ENCODE peak calls at places on chromosomes 16 and 17, in five cellular contexts. One of them, this sample, is unnamed.
A peak's percentile ranks its signal among the peaks of the same experiment; 100 is the strongest.

GRCh38 chr16:89945654-89946053 is 2.9 kb upstream of the DEF8 start:
- DNase-seq in mesenchymal stem cell: no peak
- DNase-seq in H9: no peak
- DNase-seq in IMR-90: no peak
- DNase-seq in neuronal stem cell: no peak
- DNase-seq in this sample: no peak

GRCh38 chr16:10662212-10662611 is 32.5 kb downstream of the TEKT5 start:
- DNase-seq in neuronal stem cell: no peak
- DNase-seq in H9: no peak
- DNase-seq in IMR-90: no peak
- DNase-seq in mesenchymal stem cell: no peak
- DNase-seq in this sample: no peak

GRCh38 chr16:30748634-30749445 is 615 bp downstream of the PHKG2 start:
- DNase-seq in neuronal stem cell: peak; percentile 17
- DNase-seq in IMR-90: peak; percentile 52
- DNase-seq in mesenchymal stem cell: peak; percentile 61
- DNase-seq in H9: peak; percentile 57
- DNase-seq in this sample: peak; percentile 57

GRCh38 chr16:54174750-54175149 is 111.8 kb downstream of the IRX3 start:
- DNase-seq in H9: no peak
- DNase-seq in mesenchymal stem cell: no peak
- DNase-seq in neuronal stem cell: no peak
- DNase-seq in IMR-90: no peak
- DNase-seq in this sample: no peak

GRCh38 chr17:4318596-4318995 is 47.9 kb downstream of the UBE2G1 start:
- DNase-seq in neuronal stem cell: no peak
- DNase-seq in H9: no peak
- DNase-seq in mesenchymal stem cell: no peak
- DNase-seq in IMR-90: peak; percentile 51
- DNase-seq in this sample: no peak

GRCh38 chr16:25140459-25140858 is 28.9 kb downstream of the LCMT1 start:
- DNase-seq in neuronal stem cell: no peak
- DNase-seq in mesenchymal stem cell: no peak
- DNase-seq in H9: no peak
- DNase-seq in IMR-90: peak; percentile 14
- DNase-seq in this sample: peak; percentile 71

GRCh38 chr16:11632455-11632921 is 35.8 kb upstream of the SNN start:
- DNase-seq in mesenchymal stem cell: peak; percentile 89
- DNase-seq in neuronal stem cell: peak; percentile 51
- DNase-seq in H9: no peak
- DNase-seq in IMR-90: peak; percentile 93
- DNase-seq in this sample: peak; percentile 89

GRCh38 chr16:58332997-58333700 is 38.3 kb upstream of the PRSS54 start:
- DNase-seq in neuronal stem cell: peak; percentile 57
- DNase-seq in mesenchymal stem cell: no peak
- DNase-seq in H9: peak; percentile 83
- DNase-seq in IMR-90: no peak
- DNase-seq in this sample: no peak

GRCh38 chr16:89187337-89188063 is 12.8 kb downstream of the SLC22A31 start:
- DNase-seq in IMR-90: no peak
- DNase-seq in mesenchymal stem cell: peak; percentile 45
- DNase-seq in H9: no peak
- DNase-seq in neuronal stem cell: no peak
- DNase-seq in this sample: no peak

GRCh38 chr16:11180489-11180888 is 75.5 kb downstream of the SOCS1 start:
- DNase-seq in neuronal stem cell: no peak
- DNase-seq in IMR-90: no peak
- DNase-seq in mesenchymal stem cell: no peak
- DNase-seq in H9: no peak
- DNase-seq in this sample: no peak

GRCh38 chr17:18960803-18961511 is 9.0 kb downstream of the SLC5A10 start:
- DNase-seq in neuronal stem cell: peak; percentile 79
- DNase-seq in mesenchymal stem cell: peak; percentile 63
- DNase-seq in H9: peak; percentile 91
- DNase-seq in IMR-90: peak; percentile 50
- DNase-seq in this sample: peak; percentile 73

GRCh38 chr17:51351090-51351489 is 90.7 kb downstream of the UTP18 start:
- DNase-seq in IMR-90: no peak
- DNase-seq in mesenchymal stem cell: no peak
- DNase-seq in neuronal stem cell: no peak
- DNase-seq in H9: no peak
- DNase-seq in this sample: no peak

GRCh38 chr17:22503322-22503899 is 811.1 kb downstream of the KCNJ18 start:
- DNase-seq in neuronal stem cell: no peak
- DNase-seq in H9: no peak
- DNase-seq in mesenchymal stem cell: no peak
- DNase-seq in IMR-90: no peak
- DNase-seq in this sample: no peak

GRCh38 chr16:67370686-67371085 is 22.6 kb downstream of the TPPP3 start:
- DNase-seq in neuronal stem cell: no peak
- DNase-seq in H9: no peak
- DNase-seq in IMR-90: no peak
- DNase-seq in mesenchymal stem cell: no peak
- DNase-seq in this sample: no peak

GRCh38 chr16:73610605-73611177 is 562.8 kb upstream of the ZFHX3 start:
- DNase-seq in neuronal stem cell: no peak
- DNase-seq in IMR-90: no peak
- DNase-seq in H9: no peak
- DNase-seq in mesenchymal stem cell: no peak
- DNase-seq in this sample: no peak

GRCh38 chr16:4890686-4891085 is 43.4 kb downstream of the UBN1 start:
- DNase-seq in neuronal stem cell: no peak
- DNase-seq in H9: no peak
- DNase-seq in IMR-90: no peak
- DNase-seq in mesenchymal stem cell: no peak
- DNase-seq in this sample: no peak

GRCh38 chr17:37359682-37360188 is 16.1 kb upstream of the C17orf78 start:
- DNase-seq in mesenchymal stem cell: no peak
- DNase-seq in neuronal stem cell: no peak
- DNase-seq in H9: no peak
- DNase-seq in IMR-90: peak; percentile 11
- DNase-seq in this sample: peak; percentile 43

GRCh38 chr17:17952691-17953090 is 19.5 kb downstream of the TOM1L2 start:
- DNase-seq in H9: peak; percentile 55
- DNase-seq in neuronal stem cell: no peak
- DNase-seq in IMR-90: no peak
- DNase-seq in mesenchymal stem cell: no peak
- DNase-seq in this sample: no peak

GRCh38 chr17:61770043-61770442 is 93.3 kb downstream of the BRIP1 start:
- DNase-seq in IMR-90: peak; percentile 70
- DNase-seq in H9: no peak
- DNase-seq in mesenchymal stem cell: peak; percentile 43
- DNase-seq in neuronal stem cell: no peak
- DNase-seq in this sample: peak; percentile 41

GRCh38 chr16:49049644-49050043 is 232.0 kb downstream of the CBLN1 start:
- DNase-seq in mesenchymal stem cell: no peak
- DNase-seq in H9: no peak
- DNase-seq in IMR-90: no peak
- DNase-seq in neuronal stem cell: no peak
- DNase-seq in this sample: no peak

GRCh38 chr17:44910231-44911106 is 4.8 kb downstream of the GFAP start:
- DNase-seq in H9: no peak
- DNase-seq in IMR-90: no peak
- DNase-seq in neuronal stem cell: no peak
- DNase-seq in mesenchymal stem cell: no peak
- DNase-seq in this sample: no peak

GRCh38 chr17:11204991-11205390 is 36.0 kb upstream of the SHISA6 start:
- DNase-seq in neuronal stem cell: no peak
- DNase-seq in H9: no peak
- DNase-seq in IMR-90: no peak
- DNase-seq in mesenchymal stem cell: no peak
- DNase-seq in this sample: no peak

GRCh38 chr17:18129041-18129502 is 20.5 kb downstream of the MYO15A start:
- DNase-seq in mesenchymal stem cell: peak; percentile 58
- DNase-seq in IMR-90: peak; percentile 68
- DNase-seq in neuronal stem cell: no peak
- DNase-seq in H9: no peak
- DNase-seq in this sample: no peak

GRCh38 chr17:78852709-78853111 is 12.1 kb upstream of the USP36 start:
- DNase-seq in mesenchymal stem cell: no peak
- DNase-seq in H9: peak; percentile 73
- DNase-seq in IMR-90: peak; percentile 64
- DNase-seq in neuronal stem cell: no peak
- DNase-seq in this sample: peak; percentile 67

GRCh38 chr17:68346448-68346847 is 55.2 kb downstream of the ARSG start:
- DNase-seq in neuronal stem cell: no peak
- DNase-seq in mesenchymal stem cell: no peak
- DNase-seq in H9: no peak
- DNase-seq in IMR-90: no peak
- DNase-seq in this sample: no peak

GRCh38 chr16:51151951-51152663 is 1.0 kb upstream of the SALL1 start:
- DNase-seq in neuronal stem cell: peak; percentile 97
- DNase-seq in mesenchymal stem cell: peak; percentile 96
- DNase-seq in IMR-90: peak; percentile 80
- DNase-seq in H9: peak; percentile 91
- DNase-seq in this sample: no peak

GRCh38 chr16:51154271-51155171 is 3.5 kb upstream of the SALL1 start:
- DNase-seq in mesenchymal stem cell: peak; percentile 66
- DNase-seq in IMR-90: no peak
- DNase-seq in neuronal stem cell: no peak
- DNase-seq in H9: peak; percentile 77
- DNase-seq in this sample: no peak

GRCh38 chr16:51155199-51155607 is 4.1 kb upstream of the SALL1 start:
- DNase-seq in IMR-90: no peak
- DNase-seq in neuronal stem cell: no peak
- DNase-seq in mesenchymal stem cell: peak; percentile 78
- DNase-seq in H9: peak; percentile 49
- DNase-seq in this sample: no peak

GRCh38 chr16:51152691-51153261 is 1.7 kb upstream of the SALL1 start:
- DNase-seq in IMR-90: peak; percentile 37
- DNase-seq in mesenchymal stem cell: peak; percentile 73
- DNase-seq in H9: no peak
- DNase-seq in neuronal stem cell: no peak
- DNase-seq in this sample: no peak

GRCh38 chr16:51153275-51153991 is 2.4 kb upstream of the SALL1 start:
- DNase-seq in neuronal stem cell: no peak
- DNase-seq in IMR-90: no peak
- DNase-seq in mesenchymal stem cell: peak; percentile 58
- DNase-seq in H9: peak; percentile 49
- DNase-seq in this sample: no peak
- H3K18ac ChIP-seq in neuronal stem cell: peak overlapping the region; percentile 98
- H3K18ac ChIP-seq in IMR-90: peak overlapping the region; percentile 66
- H3K18ac ChIP-seq in mesenchymal stem cell: peak overlapping the region; percentile 99
- H3K18ac ChIP-seq in H9: peak overlapping the region; percentile 47
- H3K18ac ChIP-seq in this sample: no peak overlapping the region

GRCh38 chr16:13300066-13300465 is 398.7 kb downstream of the SHISA9 start:
- DNase-seq in mesenchymal stem cell: no peak
- DNase-seq in neuronal stem cell: no peak
- DNase-seq in H9: no peak
- DNase-seq in IMR-90: no peak
- DNase-seq in this sample: no peak
- H2AK5ac ChIP-seq in mesenchymal stem cell: no peak overlapping the region
- H2AK5ac ChIP-seq in neuronal stem cell: no peak overlapping the region
- H2AK5ac ChIP-seq in H9: no peak overlapping the region
- H2AK5ac ChIP-seq in IMR-90: no peak overlapping the region
- H2AK5ac ChIP-seq in this sample: no peak overlapping the region

GRCh38 chr17:46818929-46819859 is 702 bp upstream of the WNT3 start:
- DNase-seq in IMR-90: no peak
- DNase-seq in H9: peak; percentile 96
- DNase-seq in mesenchymal stem cell: peak; percentile 19
- DNase-seq in neuronal stem cell: peak; percentile 59
- DNase-seq in this sample: peak; percentile 33
- H3K18ac ChIP-seq in IMR-90: no peak overlapping the region
- H3K18ac ChIP-seq in H9: no peak overlapping the region
- H3K18ac ChIP-seq in mesenchymal stem cell: peak overlapping the region; percentile 30
- H3K18ac ChIP-seq in neuronal stem cell: peak overlapping the region; percentile 74
- H3K18ac ChIP-seq in this sample: peak overlapping the region; percentile 65

DNA sequence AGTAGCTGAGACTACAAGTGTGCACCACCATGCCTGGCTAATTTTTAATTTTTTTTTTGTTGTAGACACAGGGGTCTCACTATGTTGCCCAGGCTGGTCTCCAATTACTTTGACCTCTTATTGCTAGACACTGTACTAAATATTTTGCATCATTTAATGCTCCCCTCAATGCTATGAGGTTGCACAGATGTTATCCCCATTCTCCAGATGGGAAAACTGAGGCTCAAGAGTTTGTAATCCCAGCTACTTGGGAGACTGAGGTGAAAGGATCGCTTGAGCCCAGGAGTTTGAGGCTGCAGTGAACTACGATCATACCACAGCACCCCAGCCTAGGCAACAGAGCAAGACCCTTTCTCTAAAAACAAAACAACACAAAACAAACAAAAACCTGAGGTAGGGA is 443.3 kb upstream of the C16orf82 start:
- DNase-seq in neuronal stem cell: no peak
- DNase-seq in H9: no peak
- DNase-seq in IMR-90: no peak
- DNase-seq in mesenchymal stem cell: no peak
- DNase-seq in this sample: no peak
- H2AK5ac ChIP-seq in neuronal stem cell: no peak overlapping the region
- H2AK5ac ChIP-seq in H9: no peak overlapping the region
- H2AK5ac ChIP-seq in IMR-90: no peak overlapping the region
- H2AK5ac ChIP-seq in mesenchymal stem cell: no peak overlapping the region
- H2AK5ac ChIP-seq in this sample: no peak overlapping the region